ENCODE peak calls at places on chromosomes 12 and 14, in six cellular contexts. U is CD8-positive, alpha-beta T cell; G is upper lobe of right lung; O is left lung; A is IMR-90; C is pancreas. H is an unnamed sample.

GRCh38 chr12:52120951-52121847 is 41.7 kb downstream of the SMIM41 start:
- DNase-seq in U (no peak), C (no peak), G (no peak), A (peak; percentile 53), O (no peak), H (no peak)

GRCh38 chr12:15584366-15585041 is 204.7 kb downstream of the EPS8 start:
- DNase-seq in C (no peak), U (no peak), O (no peak), A (peak; percentile 83), G (no peak), H (no peak)

GRCh38 chr12:51994959-51995358 is 11.8 kb upstream of the TAMALIN start:
- DNase-seq in U (no peak), C (no peak), A (peak; percentile 57), O (no peak), G (no peak), H (no peak)

GRCh38 chr12:123942911-123943648 is 29.6 kb downstream of the CCDC92 start:
- DNase-seq in U (no peak), O (no peak), G (no peak), A (peak; percentile 41), C (no peak), H (no peak)

GRCh38 chr14:100103261-100104005 is 38.2 kb downstream of the EVL start:
- DNase-seq in A (peak; percentile 13), O (no peak), G (peak; percentile 40), U (no peak), C (no peak), H (peak; percentile 41)

GRCh38 chr12:107448198-107448597 is 237.4 kb upstream of the PWP1 start:
- DNase-seq in C (no peak), A (peak; percentile 5), O (no peak), G (no peak), U (no peak), H (no peak)

GRCh38 chr12:58596381-58596780 is 323.9 kb downstream of the LRIG3 start:
- DNase-seq in G (no peak), O (no peak), U (no peak), C (no peak), A (no peak), H (no peak)

GRCh38 chr12:19220205-19220604 is 90.7 kb downstream of the PLEKHA5 start:
- DNase-seq in O (no peak), C (no peak), U (no peak), G (no peak), A (peak; percentile 94), H (no peak)

GRCh38 chr12:91921555-91921954 is 224.1 kb downstream of the BTG1 start:
- DNase-seq in G (no peak), O (no peak), C (no peak), U (no peak), A (no peak), H (no peak)

GRCh38 chr12:100403446-100403845 is 46.6 kb downstream of the SLC17A8 start:
- DNase-seq in G (no peak), C (no peak), U (no peak), A (no peak), O (no peak), H (no peak)

GRCh38 chr12:5047094-5047493 is 3.4 kb downstream of the KCNA5 start:
- DNase-seq in U (no peak), O (no peak), C (no peak), A (no peak), G (no peak), H (no peak)

GRCh38 chr12:3537916-3538690 is 47.1 kb downstream of the PRMT8 start:
- DNase-seq in C (no peak), G (no peak), A (no peak), O (no peak), U (no peak), H (no peak)

GRCh38 chr12:47235258-47236040 is 155.7 kb upstream of the AMIGO2 start:
- DNase-seq in O (no peak), C (no peak), G (no peak), U (no peak), A (no peak), H (no peak)

GRCh38 chr14:36817071-36817930 is 155.6 kb downstream of the PAX9 start:
- DNase-seq in A (no peak), G (no peak), O (no peak), C (no peak), U (no peak), H (no peak)

GRCh38 chr12:90174198-90174510 is 465.5 kb upstream of the ATP2B1 start:
- DNase-seq in O (no peak), U (no peak), G (no peak), C (no peak), A (no peak), H (no peak)

GRCh38 chr14:68589447-68590232 is 203.2 kb downstream of the ZFP36L1 start:
- DNase-seq in C (no peak), A (peak; percentile 66), G (no peak), U (no peak), O (no peak), H (peak; percentile 71)
- H3K4me1 ChIP-seq in C (peaks cover 2% of the 10 kb centered on the region), A (peaks cover 28% of the 10 kb centered on the region), G (peaks cover 26% of the 10 kb centered on the region), U (peaks cover 12% of the 10 kb centered on the region), O (peaks cover 11% of the 10 kb centered on the region), H (peaks cover 53% of the 10 kb centered on the region)

GRCh38 chr12:76921891-76922664 is 43.3 kb upstream of the CSRP2 start:
- DNase-seq in A (no peak), O (no peak), G (no peak), C (no peak), U (no peak), H (no peak)
- H3K4me1 ChIP-seq in A (peaks cover 4% of the 10 kb centered on the region), O (no peaks in the 10 kb centered on the region), G (no peaks in the 10 kb centered on the region), C (no peaks in the 10 kb centered on the region), U (no peaks in the 10 kb centered on the region), H (no peaks in the 10 kb centered on the region)

GRCh38 chr14:102891556-102891955 is 30.9 kb upstream of the AMN start:
- DNase-seq in C (no peak), A (peak; percentile 82), U (no peak), O (no peak), G (no peak), H (no peak)
- H3K4me1 ChIP-seq in C (no peaks in the 10 kb centered on the region), A (peaks cover 4% of the 10 kb centered on the region), U (no peaks in the 10 kb centered on the region), O (no peaks in the 10 kb centered on the region), G (no peaks in the 10 kb centered on the region), H (peaks cover 3% of the 10 kb centered on the region)

GRCh38 chr14:93967637-93968250 is 8.6 kb downstream of the ASB2 start:
- DNase-seq in C (no peak), O (no peak), G (no peak), U (no peak), A (no peak), H (no peak)
- H3K4me1 ChIP-seq in C (no peaks in the 10 kb centered on the region), O (peaks cover 25% of the 10 kb centered on the region), G (peaks cover 31% of the 10 kb centered on the region), U (peaks cover 24% of the 10 kb centered on the region), A (peaks cover 18% of the 10 kb centered on the region), H (peaks cover 100% of the 10 kb centered on the region)

GRCh38 chr14:75433631-75434556 is 6.1 kb downstream of the JDP2 start:
- DNase-seq in O (no peak), U (no peak), C (no peak), A (no peak), G (no peak), H (no peak)

GRCh38 chr14:75431827-75432226 is 4.0 kb downstream of the JDP2 start:
- DNase-seq in A (no peak), C (no peak), U (no peak), O (no peak), G (no peak), H (no peak)

GRCh38 chr14:75431011-75431410 is 3.2 kb downstream of the JDP2 start:
- DNase-seq in U (no peak), O (no peak), G (no peak), C (no peak), A (no peak), H (no peak)

GRCh38 chr14:75430526-75430925 is 2.7 kb downstream of the JDP2 start:
- DNase-seq in G (no peak), U (no peak), A (peak; percentile 58), C (no peak), O (no peak), H (peak; percentile 38)

DNA sequence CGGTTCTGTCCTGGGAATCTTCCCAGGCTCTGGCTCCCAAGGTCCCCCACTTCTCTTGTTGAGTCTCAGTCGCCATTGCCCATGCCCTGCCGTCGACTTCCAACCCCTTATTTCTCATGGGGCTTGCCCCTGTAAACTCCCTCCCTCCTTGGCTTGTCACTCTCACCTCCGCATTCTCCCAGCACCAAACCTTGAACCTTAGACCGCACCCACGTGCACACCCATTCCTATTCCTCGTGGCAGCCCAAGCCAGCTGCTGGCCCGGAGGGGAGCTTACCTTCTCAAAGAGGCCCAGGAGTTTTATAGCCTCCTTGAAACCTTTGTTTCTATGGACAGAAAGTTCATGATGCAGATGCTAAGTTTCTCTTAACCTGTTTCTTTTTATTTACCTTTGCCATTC is 4.6 kb downstream of the JDP2 start:
- DNase-seq in O (no peak), A (no peak), C (no peak), G (no peak), U (no peak), H (no peak)
- H3K4me1 ChIP-seq in O (peaks cover 88% of the 10 kb centered on the region), A (peaks cover 26% of the 10 kb centered on the region), C (peaks cover 26% of the 10 kb centered on the region), G (peaks cover 56% of the 10 kb centered on the region), U (peaks cover 8% of the 10 kb centered on the region), H (peaks cover 90% of the 10 kb centered on the region)

DNA sequence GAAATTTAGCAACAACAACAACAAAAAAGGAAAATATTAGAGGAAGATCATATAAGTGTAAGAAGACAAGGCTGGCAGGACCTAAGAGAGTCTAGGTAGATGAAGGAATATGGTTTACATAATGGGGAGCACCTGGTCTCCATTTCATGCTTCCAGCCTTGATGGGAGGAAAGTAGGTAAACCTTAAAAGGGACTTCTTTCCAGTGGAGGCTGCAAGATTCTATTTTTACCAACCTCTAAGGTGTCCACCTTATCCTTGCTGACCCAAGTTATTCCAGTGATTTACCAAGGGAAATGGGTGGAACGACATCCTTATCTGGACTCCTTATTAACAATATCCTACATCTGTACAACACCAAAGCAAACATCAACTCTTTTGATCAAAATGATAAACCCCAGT is 30.0 kb downstream of the DAD1 start:
- DNase-seq in O (no peak), U (no peak), G (no peak), A (no peak), C (no peak), H (no peak)
- H3K4me1 ChIP-seq in O (peaks cover 69% of the 10 kb centered on the region), U (peaks cover 86% of the 10 kb centered on the region), G (peaks cover 68% of the 10 kb centered on the region), A (peaks cover 13% of the 10 kb centered on the region), C (peaks cover 58% of the 10 kb centered on the region), H (peaks cover 51% of the 10 kb centered on the region)

DNA sequence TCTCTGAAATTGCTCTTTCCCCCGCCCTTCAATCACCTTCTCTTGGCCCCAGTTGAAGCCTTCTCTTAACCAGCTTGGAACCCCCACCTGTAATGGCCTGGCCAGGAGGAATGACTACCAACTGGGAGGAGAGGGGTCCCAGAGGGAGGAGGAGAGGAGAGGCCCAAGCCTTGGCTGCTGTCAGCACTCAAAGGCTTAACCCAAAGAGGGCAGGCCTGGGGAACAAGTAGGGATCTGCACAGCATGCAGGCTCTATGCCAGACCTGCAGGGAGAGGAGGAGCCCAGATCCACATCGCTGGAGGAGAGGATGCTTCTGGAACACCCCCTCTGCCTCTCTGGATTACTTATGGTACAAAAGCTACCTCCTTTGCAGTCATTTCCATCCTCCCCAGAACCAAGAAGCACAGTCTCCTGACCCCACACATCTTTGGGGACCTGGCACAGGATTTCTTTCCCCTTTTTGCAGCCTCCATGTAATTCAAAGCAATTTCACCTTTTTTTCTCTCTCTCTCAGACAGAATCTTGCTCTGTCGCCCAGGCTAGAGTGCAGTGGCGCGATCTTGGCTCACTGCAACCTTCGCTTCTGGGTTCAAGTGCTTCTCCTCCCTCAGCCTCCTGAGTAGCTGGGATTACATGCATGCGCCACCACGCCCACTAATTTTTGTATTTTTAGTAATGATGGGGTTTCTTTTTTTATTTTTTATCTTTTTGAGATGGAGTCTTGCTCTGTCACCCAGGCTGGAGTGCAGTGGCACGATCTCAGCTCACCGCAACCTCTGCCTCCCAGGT is 6.2 kb downstream of the RARG start:
- DNase-seq in G (no peak), O (no peak), U (no peak), A (no peak), C (no peak), H (no peak)
- H3K4me1 ChIP-seq in G (peaks cover 38% of the 10 kb centered on the region), O (peaks cover 46% of the 10 kb centered on the region), U (peaks cover 48% of the 10 kb centered on the region), A (peaks cover 32% of the 10 kb centered on the region), C (peaks cover 8% of the 10 kb centered on the region), H (peaks cover 40% of the 10 kb centered on the region)